ENCODE peak calls at places on chromosomes 4 and X, in seven cellular contexts. X is psoas muscle, W is astrocyte, F is ascending aorta, D is spleen, A is neuronal stem cell, V is PC-3. R is an unnamed sample. For H3K4me1, the result is how much of the 10 kb centered on the place peaks cover.

GRCh38 chr4:145153181-145153903 is 27.0 kb downstream of the OTUD4 start:
- DNase-seq in X (no peak), W (no peak), D (no peak), F (no peak), A (no peak), V (no peak), R (no peak)

GRCh38 chrX:143634701-143635442 is 1.0 kb downstream of the SLITRK4 start:
- DNase-seq in X (no peak), D (no peak), W (no peak), A (peak), F (peak), V (peak), R (no peak)

GRCh38 chrX:110678591-110678990 is 117.0 kb downstream of the CHRDL1 start:
- DNase-seq in V (no peak), A (peak), X (no peak), W (no peak), F (no peak), D (no peak), R (no peak)

GRCh38 chr4:676871-677235 is 2.5 kb downstream of the MYL5 start:
- DNase-seq in D (no peak), W (no peak), F (no peak), X (no peak), V (no peak), A (no peak), R (no peak)

GRCh38 chr4:85607624-85608023 is 132.7 kb downstream of the ARHGAP24 start:
- DNase-seq in A (no peak), V (no peak), D (peak), W (no peak), F (no peak), X (no peak), R (no peak)

GRCh38 chrX:32673193-32673592 is 538.2 kb downstream of the DMD start:
- DNase-seq in D (no peak), W (no peak), F (no peak), A (no peak), X (no peak), V (peak), R (no peak)

GRCh38 chrX:12955882-12956703 is 18.8 kb upstream of the TMSB4X start:
- DNase-seq in W (peak), D (peak), F (peak), X (peak), V (peak), A (no peak), R (no peak)

GRCh38 chr4:174714393-174715211 is 114.4 kb downstream of the GLRA3 start:
- DNase-seq in F (no peak), A (peak), D (no peak), X (no peak), V (peak), W (peak), R (no peak)

GRCh38 chrX:21487832-21488231 is 113.6 kb downstream of the CNKSR2 start:
- DNase-seq in X (no peak), W (peak), V (peak), A (no peak), D (no peak), F (no peak), R (no peak)

GRCh38 chr4:24063771-24064170 is 173.9 kb upstream of the PPARGC1A start:
- DNase-seq in D (no peak), A (no peak), F (no peak), X (no peak), W (no peak), V (no peak), R (no peak)

GRCh38 chrX:132737743-132738142 is 220.7 kb downstream of the HS6ST2 start:
- DNase-seq in X (no peak), D (no peak), F (no peak), W (no peak), A (no peak), V (peak), R (no peak)

GRCh38 chr4:118968006-118968405 is 79.4 kb downstream of the SYNPO2 start:
- DNase-seq in A (no peak), W (peak), V (peak), F (peak), D (no peak), X (peak), R (no peak)

GRCh38 chr4:66273110-66273509 is 602.8 kb upstream of the EPHA5 start:
- DNase-seq in F (no peak), D (no peak), W (no peak), A (no peak), X (no peak), V (no peak), R (no peak)

GRCh38 chr4:80587861-80588385 is 252.4 kb downstream of the CFAP299 start:
- DNase-seq in W (no peak), V (no peak), D (no peak), F (no peak), A (no peak), X (no peak), R (no peak)

GRCh38 chr4:89929425-89930272 is 35.0 kb downstream of the MMRN1 start:
- DNase-seq in A (no peak), V (peak), X (no peak), D (no peak), F (no peak), W (no peak), R (no peak)

GRCh38 chrX:112391313-112391712 is 288.4 kb downstream of the LHFPL1 start:
- DNase-seq in V (no peak), W (no peak), F (no peak), X (no peak), A (no peak), D (no peak), R (no peak)

GRCh38 chr4:73608677-73609594 is 11.3 kb downstream of the RASSF6 start:
- DNase-seq in D (no peak), F (no peak), X (no peak), V (peak), A (no peak), W (no peak), R (no peak)

GRCh38 chrX:155056877-155057792 is 13.8 kb downstream of the CMC4 start:
- DNase-seq in D (peak), W (peak), F (peak), A (peak), V (peak), X (peak), R (no peak)

GRCh38 chr4:182711211-182711610 is 206.0 kb downstream of the DCTD start:
- DNase-seq in W (peak), A (no peak), X (no peak), F (no peak), V (no peak), D (no peak), R (no peak)

GRCh38 chr4:41120297-41121217 is 93.8 kb downstream of the APBB2 start:
- DNase-seq in D (no peak), X (peak), F (peak), A (no peak), W (peak), V (no peak), R (peak)

GRCh38 chr4:38091636-38092035 is 131.4 kb downstream of the PTTG2 start:
- DNase-seq in X (no peak), A (no peak), D (no peak), F (no peak), W (peak), V (no peak), R (no peak)

GRCh38 chrX:134747006-134747405 is 88.7 kb upstream of the PLAC1 start:
- DNase-seq in W (no peak), A (no peak), V (no peak), F (no peak), X (no peak), D (no peak), R (no peak)

GRCh38 chrX:133171962-133172708 is 46.0 kb downstream of the TFDP3 start:
- DNase-seq in V (peak), D (no peak), W (no peak), X (no peak), A (peak), F (no peak), R (no peak)

GRCh38 chr4:183840311-183840710 is 64.8 kb upstream of the STOX2 start:
- DNase-seq in F (peak), X (peak), V (peak), A (peak), W (peak), D (peak), R (peak)

GRCh38 chr4:72325215-72325614 is 243.8 kb downstream of the ADAMTS3 start:
- DNase-seq in W (no peak), D (no peak), F (no peak), V (peak), X (no peak), A (no peak), R (no peak)

GRCh38 chrX:105645667-105646354 is 176.5 kb upstream of the NRK start:
- DNase-seq in D (no peak), A (no peak), V (peak), F (no peak), W (peak), X (no peak), R (no peak)

GRCh38 chr4:57077550-57078311 is 32.5 kb downstream of the IGFBP7 start:
- DNase-seq in D (no peak), F (no peak), W (peak), A (no peak), V (peak), X (no peak), R (no peak)

GRCh38 chrX:100373673-100374072 is 36.4 kb downstream of the PCDH19 start:
- DNase-seq in W (no peak), X (no peak), V (no peak), F (no peak), A (no peak), D (no peak), R (no peak)

GRCh38 chr4:149031399-149031798 is 589.2 kb upstream of the NR3C2 start:
- DNase-seq in X (no peak), V (peak), F (no peak), W (no peak), D (no peak), A (no peak), R (no peak)

GRCh38 chr4:112514449-112515277 is 1.3 kb downstream of the NEUROG2 start:
- DNase-seq in X (no peak), A (peak), D (no peak), W (no peak), V (no peak), F (no peak), R (no peak)

GRCh38 chr4:112516401-112517066 is 554 bp upstream of the NEUROG2 start:
- DNase-seq in V (no peak), A (peak), F (no peak), W (no peak), D (no peak), X (peak), R (no peak)

GRCh38 chr4:112516076-112516385 is at the start of gene NEUROG2:
- DNase-seq in D (no peak), V (no peak), W (no peak), F (no peak), A (no peak), X (no peak), R (no peak)

GRCh38 chr4:112515278-112516075 is 503 bp downstream of the NEUROG2 start:
- DNase-seq in W (peak), X (peak), V (peak), D (no peak), A (peak), F (no peak), R (no peak)

GRCh38 chr4:112514079-112514448 is 1.9 kb downstream of the NEUROG2 start:
- DNase-seq in V (no peak), A (no peak), X (no peak), F (no peak), W (no peak), D (no peak), R (no peak)
- H3K4me1 ChIP-seq in V (under half), A (under half), X (under half), F (under half), W (under half), D (under half), R (under half)

GRCh38 chr4:151013944-151014343 is 1.1 kb downstream of the LRBA start:
- DNase-seq in W (no peak), V (no peak), X (no peak), D (no peak), F (no peak), A (no peak), R (no peak)
- H3K27ac ChIP-seq in W (no peak), V (no peak), X (no peak), D (peak), F (peak), A (no peak), R (no peak)

DNA sequence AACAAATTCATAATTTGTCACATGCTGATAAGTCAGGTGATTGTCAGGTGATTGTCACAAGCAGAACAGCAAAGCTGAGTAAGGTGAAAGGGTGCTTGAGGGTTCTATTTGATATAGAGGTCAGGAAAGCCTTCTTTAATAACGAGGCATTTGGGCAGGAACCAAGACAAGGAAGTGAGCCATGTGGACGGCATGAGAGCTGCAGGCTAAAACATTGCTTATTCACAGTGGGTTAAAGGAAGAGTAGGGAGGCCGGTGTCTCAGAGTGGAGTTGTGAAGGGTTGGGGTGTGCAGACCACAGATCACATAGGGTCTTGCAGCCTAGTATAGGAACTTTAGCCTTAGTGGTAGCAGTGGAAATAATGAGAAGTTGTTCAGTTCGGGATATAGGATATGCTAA is 31.3 kb upstream of the CYP2U1 start:
- DNase-seq in F (no peak), A (no peak), X (no peak), V (no peak), W (no peak), D (no peak), R (no peak)
- H3K4me1 ChIP-seq in F (under half), A (under half), X (under half), V (under half), W (under half), D (under half), R (under half)

GRCh38 chr4:128574706-128575105 is 234.8 kb upstream of the JADE1 start:
- DNase-seq in X (peak), A (peak), D (peak), V (peak), W (peak), F (peak), R (no peak)
- H3K27ac ChIP-seq in X (no peak), A (no peak), D (no peak), V (no peak), W (peak), F (no peak), R (no peak)

GRCh38 chr4:147794787-147795413 is 63.0 kb downstream of the ARHGAP10 start:
- DNase-seq in D (no peak), A (no peak), V (no peak), X (no peak), F (no peak), W (no peak), R (no peak)

GRCh38 chr4:147791341-147791740 is 59.5 kb downstream of the ARHGAP10 start:
- DNase-seq in D (no peak), X (no peak), V (no peak), W (no peak), A (no peak), F (no peak), R (no peak)

GRCh38 chr4:147791870-147792269 is 60.0 kb downstream of the ARHGAP10 start:
- DNase-seq in X (no peak), V (no peak), W (no peak), A (no peak), D (no peak), F (no peak), R (no peak)

GRCh38 chr4:147793973-147794690 is 62.2 kb downstream of the ARHGAP10 start:
- DNase-seq in V (peak), X (no peak), F (no peak), W (no peak), A (no peak), D (no peak), R (no peak)

GRCh38 chr4:147793569-147793968 is 61.7 kb downstream of the ARHGAP10 start:
- DNase-seq in V (no peak), F (no peak), D (no peak), X (no peak), A (no peak), W (no peak), R (no peak)
- H3K4me1 ChIP-seq in V (half or more), F (under half), D (under half), X (under half), A (under half), W (under half), R (half or more)

GRCh38 chr4:161869511-161869910 is 294.3 kb downstream of the FSTL5 start:
- DNase-seq in F (no peak), X (no peak), D (no peak), V (no peak), A (no peak), W (no peak), R (no peak)
- H3K27ac ChIP-seq in F (no peak), X (no peak), D (no peak), V (no peak), A (no peak), W (no peak), R (no peak)

GRCh38 chr4:53361451-53361850 is 4.4 kb downstream of the SCFD2 start:
- DNase-seq in D (no peak), X (no peak), V (peak), A (no peak), F (no peak), W (no peak), R (no peak)
- H3K4me1 ChIP-seq in D (under half), X (under half), V (under half), A (under half), F (under half), W (under half), R (under half)

GRCh38 chr4:8229341-8229975 is 30.4 kb downstream of the SH3TC1 start:
- DNase-seq in A (no peak), X (no peak), V (no peak), W (no peak), F (no peak), D (no peak), R (no peak)

GRCh38 chr4:8232748-8233147 is 33.7 kb downstream of the SH3TC1 start:
- DNase-seq in W (no peak), V (no peak), X (no peak), A (no peak), F (no peak), D (no peak), R (no peak)

GRCh38 chr4:8230033-8230432 is 30.9 kb downstream of the SH3TC1 start:
- DNase-seq in D (no peak), A (no peak), F (no peak), V (no peak), W (no peak), X (no peak), R (no peak)

GRCh38 chr4:8231551-8232049 is 32.5 kb downstream of the SH3TC1 start:
- DNase-seq in W (no peak), V (no peak), A (no peak), X (no peak), F (no peak), D (no peak), R (no peak)

DNA sequence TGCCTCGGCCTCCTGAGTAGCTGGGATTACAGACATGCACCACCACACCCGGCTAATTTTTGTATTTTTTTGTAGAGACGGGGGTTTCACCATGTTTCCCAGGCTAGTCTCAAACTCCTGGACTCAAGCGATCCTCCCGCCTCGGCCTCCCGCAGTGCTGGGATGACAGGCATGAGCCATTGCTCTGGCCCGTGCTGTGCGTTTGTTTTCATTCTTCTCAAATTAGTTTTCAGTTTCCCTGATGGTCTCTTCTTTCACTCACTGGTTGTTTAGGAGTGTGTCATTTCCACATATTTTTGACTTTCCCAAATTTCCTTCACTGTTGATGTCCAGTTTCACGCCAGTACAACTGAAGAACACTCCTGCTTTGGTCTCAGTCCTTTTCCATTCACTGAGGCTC is 31.8 kb downstream of the SH3TC1 start:
- DNase-seq in F (no peak), A (no peak), X (no peak), W (no peak), V (no peak), D (no peak), R (no peak)
- H3K27ac ChIP-seq in F (no peak), A (no peak), X (no peak), W (no peak), V (no peak), D (no peak), R (no peak)

DNA sequence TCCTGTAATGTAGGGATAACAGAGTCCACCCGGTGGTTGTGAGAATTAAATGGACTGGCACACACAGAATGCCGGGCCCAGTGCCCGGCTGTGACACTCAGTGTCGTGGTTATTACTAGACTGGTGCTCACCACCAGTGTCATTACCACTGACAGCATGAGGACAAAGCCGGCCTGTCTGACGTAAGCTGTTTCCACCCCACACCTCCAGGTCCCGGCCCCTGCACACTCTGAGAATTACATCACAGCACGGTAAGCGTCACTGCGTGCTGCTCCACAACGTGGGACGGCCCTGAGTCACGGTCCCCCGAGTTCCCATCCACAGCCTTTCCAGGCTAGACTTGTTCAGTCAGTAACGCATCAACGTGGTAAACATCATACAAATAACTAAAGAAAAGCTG is 22.9 kb downstream of the FAT1 start:
- DNase-seq in W (peak), X (peak), D (no peak), V (peak), A (no peak), F (peak), R (peak)
- H3K4me1 ChIP-seq in W (under half), X (under half), D (under half), V (under half), A (under half), F (under half), R (under half)

DNA sequence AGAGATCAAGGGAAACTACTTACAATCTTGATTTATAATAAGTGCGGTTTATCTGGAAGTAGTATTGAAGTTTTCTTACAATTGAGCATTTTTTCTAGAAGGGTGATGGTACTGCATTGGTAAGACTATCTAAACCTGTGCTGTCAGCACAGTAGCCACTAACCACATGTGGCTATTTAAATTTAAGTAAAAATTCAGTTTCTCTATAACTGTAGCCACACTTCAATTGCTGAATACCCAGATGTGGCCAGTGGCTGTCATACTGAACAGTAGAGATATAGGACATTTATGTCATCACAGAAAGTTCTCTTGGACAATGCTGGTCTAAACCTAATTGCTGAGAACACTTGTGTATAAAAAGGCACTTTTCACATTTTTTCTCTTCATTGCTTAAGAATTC is 222.7 kb downstream of the CBR4 start:
- DNase-seq in F (no peak), D (no peak), V (no peak), A (no peak), X (no peak), W (no peak), R (no peak)
- H3K27ac ChIP-seq in F (no peak), D (no peak), V (no peak), A (no peak), X (no peak), W (no peak), R (no peak)